ENCODE peak calls at places on chromosomes 11 and 22, in five cellular contexts. Z is endothelial cell of umbilical vein, Q is choroid plexus epithelial cell, K is PC-3, U is SJCRH30. Y is an unnamed sample.

GRCh38 chr22:48402591-48403031 is 1425.1 kb downstream of the BRD1 start:
- DNase-seq in Z (no peak), Q (no peak), K (no peak), U (no peak), Y (no peak)

GRCh38 chr11:77066229-77067023 is at the start of gene CAPN5:
- DNase-seq in Z (peak; percentile 95), Q (peak; percentile 96), K (peak; percentile 97), U (peak; percentile 92), Y (peak; percentile 80)

GRCh38 chr22:37660709-37661045 is 2.2 kb downstream of the PDXP start:
- DNase-seq in Z (no peak), Q (no peak), K (no peak), U (no peak), Y (no peak)

GRCh38 chr11:98056945-98057344 is 963.8 kb upstream of the CNTN5 start:
- DNase-seq in Z (no peak), Q (no peak), K (no peak), U (no peak), Y (no peak)

GRCh38 chr22:30265851-30266444 is 703 bp downstream of the OSM start:
- DNase-seq in Z (no peak), Q (no peak), K (no peak), U (no peak), Y (peak; percentile 88)

GRCh38 chr11:17257200-17257599 is 19.3 kb upstream of the NUCB2 start:
- DNase-seq in Z (no peak), Q (peak; percentile 62), K (peak; percentile 68), U (no peak), Y (no peak)

GRCh38 chr11:17718510-17718962 is 835 bp upstream of the MYOD1 start:
- DNase-seq in Z (no peak), Q (no peak), K (no peak), U (no peak), Y (no peak)

GRCh38 chr11:1842149-1843097 is 3.6 kb downstream of the TNNI2 start:
- DNase-seq in Z (no peak), Q (no peak), K (no peak), U (no peak), Y (no peak)

GRCh38 chr11:132234878-132235277 is 864.5 kb downstream of the NTM start:
- DNase-seq in Z (no peak), Q (peak; percentile 77), K (peak; percentile 15), U (no peak), Y (no peak)

GRCh38 chr22:48253573-48253972 is 1491.1 kb downstream of the TBC1D22A start:
- DNase-seq in Z (no peak), Q (no peak), K (no peak), U (no peak), Y (no peak)

GRCh38 chr22:33401291-33401690 is 343.1 kb upstream of the SYN3 start:
- DNase-seq in Z (no peak), Q (peak; percentile 38), K (peak; percentile 1), U (no peak), Y (no peak)

GRCh38 chr22:30940655-30941362 is 27.8 kb downstream of the MORC2 start:
- DNase-seq in Z (no peak), Q (no peak), K (no peak), U (no peak), Y (no peak)

GRCh38 chr11:44988981-44989635 is 38.4 kb upstream of the TP53I11 start:
- DNase-seq in Z (no peak), Q (no peak), K (no peak), U (no peak), Y (no peak)

GRCh38 chr11:67436459-67437081 is 912 bp downstream of the PTPRCAP start:
- DNase-seq in Z (no peak), Q (no peak), K (no peak), U (peak; percentile 82), Y (peak; percentile 71)

GRCh38 chr22:31148953-31149627 is 8.8 kb upstream of the PLA2G3 start:
- DNase-seq in Z (peak; percentile 84), Q (peak; percentile 92), K (peak; percentile 70), U (peak; percentile 70), Y (peak; percentile 29)

GRCh38 chr11:30586251-30587144 is at the start of gene MPPED2:
- DNase-seq in Z (no peak), Q (peak; percentile 10), K (no peak), U (peak; percentile 74), Y (peak; percentile 70)

GRCh38 chr11:46220313-46220712 is 57.1 kb upstream of the CREB3L1 start:
- DNase-seq in Z (no peak), Q (no peak), K (no peak), U (no peak), Y (no peak)

GRCh38 chr11:46212720-46213119 is 64.7 kb upstream of the CREB3L1 start:
- DNase-seq in Z (no peak), Q (no peak), K (peak; percentile 28), U (no peak), Y (no peak)

GRCh38 chr11:46216765-46217089 is 60.7 kb upstream of the CREB3L1 start:
- DNase-seq in Z (no peak), Q (no peak), K (no peak), U (no peak), Y (no peak)

GRCh38 chr11:46215208-46215931 is 62.1 kb upstream of the CREB3L1 start:
- DNase-seq in Z (no peak), Q (no peak), K (no peak), U (no peak), Y (no peak)

DNA sequence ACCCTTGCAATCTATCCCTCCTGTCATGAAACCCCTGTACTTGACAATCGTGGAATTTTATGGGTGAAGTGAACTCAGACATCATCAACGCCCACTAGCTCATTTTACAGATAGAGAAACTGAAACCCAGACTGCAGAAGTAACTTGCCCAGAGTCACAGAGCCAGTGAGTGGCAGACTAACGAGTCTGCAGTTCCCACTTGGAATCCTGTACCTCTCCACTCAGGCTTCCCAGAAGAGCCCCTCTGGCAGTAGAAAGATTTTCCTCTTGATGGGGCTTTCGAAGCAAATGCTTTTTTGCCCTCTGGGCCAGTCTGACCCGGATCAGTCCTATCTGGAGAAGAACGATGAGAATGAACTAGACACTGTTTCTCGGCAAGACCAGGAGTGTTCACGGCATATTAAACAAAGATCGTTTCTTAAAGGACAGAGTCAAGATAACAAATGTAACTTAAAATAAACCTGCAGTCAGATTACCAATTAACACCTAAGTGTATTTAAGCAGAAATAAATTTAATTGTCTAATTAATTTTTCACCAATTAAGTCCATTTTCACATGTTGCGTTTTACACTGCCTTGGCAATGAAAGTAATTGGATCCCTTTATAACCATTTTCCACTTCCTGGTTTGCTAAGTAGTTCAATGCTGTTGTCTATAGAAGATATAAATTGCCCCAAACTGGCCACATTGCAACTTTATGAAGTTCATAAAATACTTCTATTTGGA is 61.3 kb upstream of the CREB3L1 start:
- DNase-seq in Z (no peak), Q (no peak), K (no peak), U (no peak), Y (no peak)
- H3K4me3 ChIP-seq in Z (no peak overlapping the region), Q (no peak overlapping the region), K (no peak overlapping the region), U (peak overlapping the region; percentile 45), Y (no peak overlapping the region)

DNA sequence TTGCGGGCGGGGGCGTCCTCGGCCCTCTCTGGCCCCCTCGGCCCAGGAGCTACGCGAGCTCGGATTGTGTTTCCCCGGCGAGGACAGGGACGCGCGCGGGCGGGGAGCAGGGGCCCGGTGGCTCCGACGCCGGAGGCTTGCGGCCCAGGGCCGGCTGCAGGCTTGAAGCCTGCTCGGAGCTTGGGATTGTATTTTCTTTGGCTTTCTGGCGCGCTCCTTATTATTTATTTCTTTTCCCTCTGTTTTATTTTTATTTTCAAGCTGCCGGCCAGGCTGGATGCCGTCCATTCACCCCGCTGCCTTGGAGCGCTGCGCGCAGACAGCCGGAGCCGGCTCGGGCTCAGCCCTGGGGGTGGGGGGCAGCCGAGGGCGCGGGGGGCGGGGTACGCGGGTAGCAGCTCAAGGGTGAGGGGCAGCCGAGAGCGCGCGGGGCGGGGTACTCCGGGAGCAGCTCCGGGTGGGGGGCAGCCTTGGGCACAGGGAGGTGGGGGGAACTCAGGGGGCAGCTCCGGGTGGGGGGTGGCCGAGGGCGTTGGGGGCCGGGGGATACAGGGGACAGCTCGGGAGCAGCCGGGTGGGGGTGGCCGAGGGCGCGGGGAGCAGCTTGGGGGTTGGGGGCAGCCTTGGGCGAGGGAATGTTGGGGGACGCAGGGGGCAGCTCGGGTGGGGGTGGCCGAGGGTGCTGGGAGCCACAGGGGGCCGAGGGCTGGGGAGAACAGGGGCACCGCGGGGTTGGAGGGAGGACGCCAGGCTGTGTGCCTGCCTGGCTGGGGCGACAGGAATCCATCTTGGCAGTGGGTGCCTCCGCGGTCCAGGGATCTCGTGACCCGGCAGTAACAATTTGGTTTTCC is 42.7 kb downstream of the KCNJ1 start:
- DNase-seq in Z (no peak), Q (peak; percentile 24), K (no peak), U (no peak), Y (no peak)
- H3K4me3 ChIP-seq in Z (no peak overlapping the region), Q (peak overlapping the region; percentile 47), K (no peak overlapping the region), U (no peak overlapping the region), Y (no peak overlapping the region)

GRCh38 chr22:23282986-23283385 is 102.7 kb downstream of the BCR start:
- DNase-seq in Z (no peak), Q (no peak), K (no peak), U (no peak), Y (no peak)

GRCh38 chr22:23283591-23284503 is 103.5 kb downstream of the BCR start:
- DNase-seq in Z (no peak), Q (no peak), K (no peak), U (no peak), Y (no peak)

GRCh38 chr22:23281406-23282088 is 101.2 kb downstream of the BCR start:
- DNase-seq in Z (peak; percentile 84), Q (peak; percentile 81), K (peak; percentile 76), U (peak; percentile 85), Y (peak; percentile 77)

GRCh38 chr22:23282089-23282501 is 101.8 kb downstream of the BCR start:
- DNase-seq in Z (peak; percentile 90), Q (peak; percentile 10), K (peak; percentile 91), U (no peak), Y (no peak)

GRCh38 chr22:23282516-23282915 is 102.2 kb downstream of the BCR start:
- DNase-seq in Z (no peak), Q (no peak), K (no peak), U (no peak), Y (no peak)
- H3K4me3 ChIP-seq in Z (no peak overlapping the region), Q (no peak overlapping the region), K (no peak overlapping the region), U (no peak overlapping the region), Y (no peak overlapping the region)

GRCh38 chr11:33696411-33696810 is 4.2 kb downstream of the C11orf91 start:
- DNase-seq in Z (no peak), Q (no peak), K (no peak), U (no peak), Y (no peak)
- H3K4me3 ChIP-seq in Z (no peak overlapping the region), Q (no peak overlapping the region), K (no peak overlapping the region), U (no peak overlapping the region), Y (no peak overlapping the region)

DNA sequence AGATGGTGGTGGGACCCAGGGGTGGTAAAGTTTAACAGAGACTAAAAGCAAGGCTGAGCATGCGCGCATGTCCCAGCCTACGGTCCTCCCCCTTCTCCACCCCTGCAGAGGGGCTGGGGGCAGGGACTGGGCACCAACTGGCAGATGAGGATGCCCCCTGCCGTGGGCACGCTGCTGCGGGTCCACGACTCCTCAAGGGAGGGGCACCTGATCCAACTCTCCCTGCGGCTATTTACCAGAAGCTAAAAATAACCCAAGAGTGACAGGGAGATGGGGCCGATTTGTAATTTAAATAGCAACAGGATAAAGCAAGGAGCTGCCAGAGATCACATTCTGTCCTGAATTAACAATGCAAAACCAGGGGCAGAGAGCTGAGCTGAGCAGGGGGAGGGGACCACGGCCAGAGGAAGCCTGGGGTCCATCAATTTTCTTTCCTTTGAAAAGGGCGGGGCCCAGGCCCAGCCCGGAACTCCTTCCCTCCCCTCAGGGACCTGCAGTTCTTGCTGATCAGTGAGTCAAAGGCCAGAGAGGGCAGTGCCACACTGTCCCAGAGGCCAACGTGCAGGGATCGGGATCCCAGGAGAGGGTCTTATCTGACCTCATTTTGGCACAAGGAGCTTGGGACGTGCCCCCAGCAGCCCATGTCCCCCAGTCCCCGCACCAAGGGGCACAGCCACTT is 8.1 kb upstream of the DGKZ start:
- DNase-seq in Z (no peak), Q (peak; percentile 32), K (peak; percentile 21), U (no peak), Y (no peak)
- H3K4me3 ChIP-seq in Z (no peak overlapping the region), Q (peak overlapping the region; percentile 40), K (peak overlapping the region; percentile 50), U (peak overlapping the region; percentile 35), Y (no peak overlapping the region)